ENCODE peak calls at places on chromosomes 3 and 15, in five cellular contexts. Y is mucosa of descending colon, A is PC-9, C is right lobe of liver, O is uterus. S is an unnamed sample.

GRCh38 chr3:50150863-50151686 is 4.0 kb upstream of the SEMA3F start:
- DNase-seq in Y (no peak), C (no peak), A (no peak), O (no peak), S (no peak)

GRCh38 chr15:101456079-101456791 is 33.3 kb downstream of the PCSK6 start:
- DNase-seq in A (no peak), O (no peak), C (no peak), Y (no peak), S (no peak)

GRCh38 chr3:171173732-171174131 is 147.2 kb upstream of the SLC2A2 start:
- DNase-seq in A (no peak), O (no peak), Y (no peak), C (no peak), S (no peak)

GRCh38 chr15:32878849-32879795 is 161.3 kb downstream of the GREM1 start:
- DNase-seq in C (no peak), A (no peak), Y (no peak), O (no peak), S (no peak)

GRCh38 chr3:97265237-97266005 is 451.0 kb downstream of the EPHA6 start:
- DNase-seq in O (no peak), A (no peak), Y (no peak), C (no peak), S (no peak)

GRCh38 chr3:4939276-4939675 is 40.0 kb upstream of the BHLHE40 start:
- DNase-seq in O (no peak), Y (no peak), C (no peak), A (no peak), S (no peak)

GRCh38 chr15:92907880-92908279 is 7.8 kb downstream of the CHD2 start:
- DNase-seq in A (no peak), Y (no peak), C (no peak), O (peak; percentile 83), S (no peak)

GRCh38 chr15:90820481-90820880 is 47.9 kb upstream of the FURIN start:
- DNase-seq in O (no peak), C (no peak), Y (no peak), A (no peak), S (no peak)

GRCh38 chr3:5235655-5236054 is 48.1 kb downstream of the EDEM1 start:
- DNase-seq in A (no peak), O (no peak), Y (no peak), C (no peak), S (no peak)

GRCh38 chr3:66053009-66053782 is 14.5 kb upstream of the MAGI1 start:
- DNase-seq in Y (no peak), A (peak; percentile 6), O (no peak), C (peak; percentile 34), S (no peak)

GRCh38 chr3:66041828-66042227 is 3.1 kb upstream of the MAGI1 start:
- DNase-seq in A (no peak), C (no peak), Y (no peak), O (no peak), S (no peak)

GRCh38 chr3:66048051-66048395 is 9.3 kb upstream of the MAGI1 start:
- DNase-seq in A (no peak), O (no peak), Y (no peak), C (no peak), S (no peak)

GRCh38 chr3:66047321-66048050 is 8.8 kb upstream of the MAGI1 start:
- DNase-seq in Y (no peak), O (peak; percentile 35), A (no peak), C (no peak), S (no peak)
- H3K4me3 ChIP-seq in Y (no peak overlapping the region), O (no peak overlapping the region), A (no peak overlapping the region), C (no peak overlapping the region), S (no peak overlapping the region)

GRCh38 chr3:40705663-40706062 is 180.9 kb downstream of the ZNF621 start:
- DNase-seq in Y (no peak), A (no peak), C (no peak), O (no peak), S (no peak)

GRCh38 chr3:40704224-40704623 is 179.5 kb downstream of the ZNF621 start:
- DNase-seq in C (no peak), O (no peak), Y (no peak), A (no peak), S (no peak)

GRCh38 chr3:40695848-40696247 is 171.1 kb downstream of the ZNF621 start:
- DNase-seq in C (no peak), A (no peak), O (no peak), Y (no peak), S (no peak)

DNA sequence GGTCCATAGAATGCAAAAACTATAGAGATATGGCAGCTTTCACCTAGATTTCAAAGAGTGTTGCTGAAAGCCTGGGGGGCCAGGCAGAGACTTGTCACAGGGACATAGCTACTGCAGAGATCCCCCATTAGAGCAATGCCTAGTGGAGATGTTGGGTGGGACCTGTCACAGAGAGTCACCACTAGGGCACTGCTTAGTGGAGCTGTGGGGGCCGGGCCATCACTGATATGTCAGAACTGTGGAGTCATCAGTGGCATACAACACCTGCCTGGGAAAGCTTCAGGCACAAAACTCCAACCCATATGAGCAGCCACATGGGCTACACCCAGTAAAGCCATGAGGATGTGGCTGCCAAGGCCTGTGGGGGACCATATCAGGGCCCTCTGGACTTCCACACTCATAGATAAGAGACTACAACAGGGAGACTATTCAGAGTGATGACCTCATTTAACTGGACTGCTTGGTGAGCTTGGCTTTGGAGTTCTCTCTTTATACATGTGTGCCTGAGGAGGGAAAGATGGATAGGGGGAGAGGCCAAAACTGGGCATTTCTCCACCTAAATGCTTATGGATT is 176.3 kb downstream of the ZNF621 start:
- DNase-seq in A (no peak), Y (no peak), C (no peak), O (no peak), S (no peak)
- H3K4me3 ChIP-seq in A (no peak overlapping the region), Y (no peak overlapping the region), C (no peak overlapping the region), O (no peak overlapping the region), S (no peak overlapping the region)

DNA sequence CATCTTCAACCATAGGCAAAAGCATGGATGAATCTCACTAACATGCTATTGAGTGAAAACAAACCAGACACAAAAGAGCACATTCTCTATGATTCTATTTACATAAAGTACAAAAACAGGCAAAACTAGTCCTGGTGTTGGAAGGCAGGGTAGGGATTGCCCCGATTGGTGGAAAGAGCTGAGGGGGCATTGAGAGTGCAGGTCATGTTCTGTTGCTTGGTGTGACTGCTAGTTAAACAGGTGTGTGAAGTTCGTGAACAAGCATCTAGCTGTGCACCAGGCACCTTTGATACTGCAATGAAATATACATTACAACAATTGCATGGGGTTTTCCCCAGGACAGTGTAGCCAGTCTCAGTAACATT is 26.3 kb upstream of the THRB start:
- DNase-seq in O (no peak), Y (no peak), A (no peak), C (no peak), S (no peak)
- H3K4me3 ChIP-seq in O (peak overlapping the region; percentile 59), Y (no peak overlapping the region), A (peak overlapping the region; percentile 87), C (peak overlapping the region; percentile 79), S (peak overlapping the region; percentile 46)

GRCh38 chr3:179332240-179332639 is 9.4 kb downstream of the ZNF639 start:
- DNase-seq in A (no peak), C (no peak), Y (no peak), O (no peak), S (no peak)
- H3K4me3 ChIP-seq in A (no peak overlapping the region), C (no peak overlapping the region), Y (no peak overlapping the region), O (no peak overlapping the region), S (no peak overlapping the region)

GRCh38 chr3:23653647-23654525 is 151.9 kb upstream of the UBE2E1 start:
- DNase-seq in C (no peak), O (no peak), Y (no peak), A (no peak), S (no peak)
- H3K4me3 ChIP-seq in C (no peak overlapping the region), O (no peak overlapping the region), Y (no peak overlapping the region), A (no peak overlapping the region), S (no peak overlapping the region)

DNA sequence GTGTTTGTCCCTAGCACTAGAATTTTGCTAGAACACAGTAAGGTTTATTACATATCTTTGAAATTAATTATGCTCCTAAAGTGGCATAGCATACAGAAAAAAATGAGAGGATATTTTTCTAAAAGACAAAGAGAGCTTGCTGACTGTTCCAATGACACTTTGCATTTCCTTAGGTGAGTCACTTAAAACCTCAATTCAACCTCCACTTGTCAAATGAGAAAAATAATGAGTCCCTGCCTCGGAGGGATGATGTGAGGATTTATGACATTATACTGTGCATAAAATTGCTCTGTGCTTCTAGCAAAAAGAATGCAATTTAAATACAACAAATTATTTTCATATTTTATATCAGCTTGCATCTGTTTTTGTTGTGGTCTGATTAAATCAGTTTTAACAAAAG is 1417.0 kb upstream of the ALCAM start:
- DNase-seq in Y (no peak), C (no peak), A (no peak), O (no peak), S (no peak)
- H3K4me3 ChIP-seq in Y (no peak overlapping the region), C (no peak overlapping the region), A (no peak overlapping the region), O (no peak overlapping the region), S (no peak overlapping the region)

GRCh38 chr3:109234300-109234699 is 82.0 kb downstream of the DPPA2 start:
- DNase-seq in Y (no peak), A (no peak), C (no peak), O (no peak), S (no peak)
- H3K4me3 ChIP-seq in Y (no peak overlapping the region), A (no peak overlapping the region), C (no peak overlapping the region), O (no peak overlapping the region), S (no peak overlapping the region)

DNA sequence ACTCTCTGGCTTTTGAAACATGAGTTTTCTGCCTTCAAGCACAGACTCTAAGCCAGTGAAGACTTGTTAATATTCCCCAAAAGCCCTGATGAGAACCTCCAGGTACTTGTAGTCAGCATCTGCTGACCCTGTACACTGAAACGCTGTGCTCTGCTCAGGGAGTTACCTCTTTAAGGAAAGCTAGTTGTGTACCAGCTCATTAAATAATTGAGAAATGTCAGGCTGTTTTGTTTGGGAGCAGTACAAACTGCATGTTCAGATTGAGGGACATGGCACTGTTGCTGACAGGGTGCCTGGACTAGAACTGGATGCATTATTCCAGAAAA is 21.7 kb downstream of the UPK1B start:
- DNase-seq in Y (no peak), A (no peak), C (no peak), O (no peak), S (no peak)
- H3K4me3 ChIP-seq in Y (no peak overlapping the region), A (no peak overlapping the region), C (no peak overlapping the region), O (no peak overlapping the region), S (no peak overlapping the region)

GRCh38 chr3:15646924-15647511 is 45.5 kb downstream of the BTD start:
- DNase-seq in Y (no peak), O (peak; percentile 74), C (no peak), A (peak; percentile 61), S (peak; percentile 75)
- H3K4me3 ChIP-seq in Y (no peak overlapping the region), O (no peak overlapping the region), C (no peak overlapping the region), A (peak overlapping the region; percentile 32), S (no peak overlapping the region)